ENCODE peak calls at places on chromosomes 13 and 19, in five cellular contexts. O is GM12878, F is GM23338, N is WTC11, Y is K562. S is an unnamed sample.

GRCh38 chr19:38251564-38252051 is 4.6 kb downstream of the PPP1R14A start:
- DNase-seq in N (no peak), F (peak), Y (no peak), O (no peak), S (no peak)

GRCh38 chr19:8017808-8018207 is 12.4 kb upstream of the ELAVL1 start:
- DNase-seq in O (no peak), F (peak), N (no peak), Y (peak), S (no peak)

GRCh38 chr19:34193439-34193838 is 21.1 kb downstream of the LSM14A start:
- DNase-seq in O (no peak), Y (no peak), F (no peak), N (no peak), S (no peak)

GRCh38 chr13:42969558-42970172 is 22.4 kb downstream of the EPSTI1 start:
- DNase-seq in O (no peak), F (peak), N (peak), Y (peak), S (no peak)

GRCh38 chr13:97116754-97117153 is 105.4 kb upstream of the MBNL2 start:
- DNase-seq in O (no peak), N (no peak), Y (no peak), F (peak), S (no peak)

GRCh38 chr19:10118960-10119359 is 739 bp downstream of the EIF3G start:
- DNase-seq in O (no peak), N (no peak), Y (no peak), F (peak), S (no peak)

GRCh38 chr19:17389957-17390664 is 3.9 kb downstream of the CCDC194 start:
- DNase-seq in N (no peak), F (peak), O (no peak), Y (peak), S (no peak)

GRCh38 chr19:15107056-15108010 is at the start of gene SYDE1:
- DNase-seq in O (no peak), Y (no peak), F (peak), N (peak), S (no peak)

GRCh38 chr19:3977242-3978143 is 6.6 kb upstream of the DAPK3 start:
- DNase-seq in N (no peak), Y (no peak), O (no peak), F (peak), S (peak)

GRCh38 chr13:40236566-40237168 is 429.8 kb downstream of the FOXO1 start:
- DNase-seq in N (no peak), F (no peak), Y (no peak), O (no peak), S (no peak)

GRCh38 chr19:58196911-58197616 is 14.2 kb downstream of the ZNF274 start:
- DNase-seq in F (peak), N (no peak), O (no peak), Y (no peak), S (no peak)

GRCh38 chr13:109859216-109859835 is 72.9 kb upstream of the IRS2 start:
- DNase-seq in Y (no peak), O (no peak), F (no peak), N (no peak), S (no peak)

GRCh38 chr19:22526661-22527272 is 104.6 kb upstream of the ZNF98 start:
- DNase-seq in Y (no peak), O (no peak), N (no peak), F (no peak), S (no peak)

GRCh38 chr19:13208131-13208963 is 58.1 kb downstream of the IER2 start:
- DNase-seq in O (peak), Y (no peak), F (no peak), N (no peak), S (no peak)

GRCh38 chr19:5953680-5954213 is 24.2 kb downstream of the RANBP3 start:
- DNase-seq in N (no peak), F (no peak), Y (peak), O (no peak), S (no peak)

GRCh38 chr13:25276748-25277147 is 10.5 kb downstream of the MTMR6 start:
- DNase-seq in F (no peak), N (no peak), O (no peak), Y (no peak), S (no peak)

GRCh38 chr13:20170931-20171330 is 10.1 kb upstream of the GJA3 start:
- DNase-seq in O (no peak), F (no peak), N (no peak), Y (no peak), S (no peak)

GRCh38 chr19:55333870-55334269 is 5.8 kb upstream of the KMT5C start:
- DNase-seq in N (no peak), O (no peak), F (no peak), Y (no peak), S (no peak)
- TF ChIP-seq CREB1 in N (no peak), O (no peak), F (no peak), Y (no peak), S (no peak)

GRCh38 chr19:771332-771785 is 20.4 kb downstream of the MISP start:
- DNase-seq in O (no peak), F (peak), Y (peak), N (no peak), S (no peak)
- TF ChIP-seq CREB1 in O (no peak), F (no peak), Y (no peak), N (no peak), S (no peak)

GRCh38 chr19:24166055-24166454 is 79.1 kb downstream of the ZNF254 start:
- DNase-seq in N (no peak), Y (no peak), F (no peak), O (no peak), S (no peak)
- TF ChIP-seq CREB1 in N (no peak), Y (no peak), F (no peak), O (no peak), S (no peak)

GRCh38 chr13:27359203-27359821 is 65.1 kb upstream of the GTF3A start:
- DNase-seq in Y (peak), O (no peak), F (peak), N (peak), S (no peak)
- TF ChIP-seq CREB1 in Y (no peak), O (no peak), F (no peak), N (no peak), S (no peak)

GRCh38 chr13:47168086-47168485 is 271.2 kb upstream of the HTR2A start:
- DNase-seq in O (no peak), N (no peak), F (no peak), Y (no peak), S (no peak)
- TF ChIP-seq CREB1 in O (no peak), N (no peak), F (no peak), Y (no peak), S (no peak)

DNA sequence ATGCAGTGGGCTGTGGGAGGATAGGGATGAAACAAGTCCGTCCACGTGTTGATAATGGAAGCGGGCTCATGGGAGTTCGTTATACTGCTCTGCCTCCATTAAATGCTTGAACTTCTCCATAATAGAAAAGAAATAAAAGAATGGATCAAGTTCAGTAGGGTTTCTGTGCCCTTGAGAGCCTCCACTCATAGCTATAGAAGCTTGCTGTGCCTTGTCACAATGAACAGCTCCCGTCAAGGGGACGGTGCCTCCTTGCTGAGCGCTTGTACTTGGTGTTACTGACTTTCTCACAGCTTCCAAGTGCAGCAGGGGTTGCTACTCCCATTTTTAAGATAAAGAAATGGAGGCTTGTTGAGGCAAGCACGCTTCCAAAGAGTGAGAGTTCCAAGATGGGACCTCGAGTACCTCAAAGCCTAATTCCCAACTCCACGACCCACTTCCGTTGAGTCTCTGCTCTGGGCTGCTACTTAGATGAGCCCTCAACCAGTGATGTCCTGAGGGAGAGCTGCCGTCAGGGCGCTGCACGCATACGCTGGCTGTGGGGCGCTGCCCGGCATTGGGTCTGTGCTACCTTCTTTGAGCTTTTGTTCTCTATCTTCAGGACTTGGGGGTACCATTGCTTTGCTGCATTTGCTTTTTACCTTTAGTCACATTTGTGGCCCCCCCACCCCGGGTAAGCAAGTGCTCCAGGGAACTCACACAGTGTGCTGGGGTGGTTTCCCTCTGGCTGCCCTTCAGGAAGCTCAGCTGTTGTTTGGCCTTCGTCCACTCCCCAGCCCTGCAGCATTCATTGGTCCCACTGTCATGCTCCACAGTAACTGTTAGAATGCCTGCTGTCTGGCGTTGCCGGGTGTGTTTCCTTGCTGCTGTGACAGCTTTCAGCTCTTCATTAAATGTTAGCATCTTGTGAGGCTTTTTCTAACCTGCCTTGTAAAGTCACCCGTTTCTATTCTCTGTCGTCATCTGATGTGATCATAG is 9.5 kb downstream of the SNRNP70 start:
- DNase-seq in Y (no peak), N (no peak), O (no peak), F (no peak), S (no peak)
- TF ChIP-seq CREB1 in Y (no peak), N (no peak), O (no peak), F (no peak), S (no peak)

DNA sequence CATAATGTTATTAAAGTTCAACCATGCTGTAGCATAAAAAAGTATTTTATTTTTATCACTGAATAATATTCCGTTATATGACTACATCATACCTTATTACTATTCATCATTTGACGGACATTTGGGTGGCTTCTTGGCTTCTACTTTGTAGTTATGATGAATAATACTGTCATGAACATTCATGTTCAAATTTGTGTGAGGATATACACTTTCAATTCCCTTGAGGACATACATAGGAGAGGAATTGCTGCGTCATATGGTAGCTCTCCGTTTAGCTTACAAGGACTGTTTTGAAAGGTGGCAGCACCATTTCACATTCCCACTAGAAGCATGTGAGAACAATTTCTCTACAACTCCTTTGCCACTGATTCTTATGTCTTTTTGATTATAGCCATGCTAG is 910.8 kb upstream of the MIR17HG start:
- DNase-seq in F (no peak), Y (no peak), O (no peak), N (no peak), S (no peak)
- TF ChIP-seq CREB1 in F (no peak), Y (no peak), O (no peak), N (no peak), S (no peak)

DNA sequence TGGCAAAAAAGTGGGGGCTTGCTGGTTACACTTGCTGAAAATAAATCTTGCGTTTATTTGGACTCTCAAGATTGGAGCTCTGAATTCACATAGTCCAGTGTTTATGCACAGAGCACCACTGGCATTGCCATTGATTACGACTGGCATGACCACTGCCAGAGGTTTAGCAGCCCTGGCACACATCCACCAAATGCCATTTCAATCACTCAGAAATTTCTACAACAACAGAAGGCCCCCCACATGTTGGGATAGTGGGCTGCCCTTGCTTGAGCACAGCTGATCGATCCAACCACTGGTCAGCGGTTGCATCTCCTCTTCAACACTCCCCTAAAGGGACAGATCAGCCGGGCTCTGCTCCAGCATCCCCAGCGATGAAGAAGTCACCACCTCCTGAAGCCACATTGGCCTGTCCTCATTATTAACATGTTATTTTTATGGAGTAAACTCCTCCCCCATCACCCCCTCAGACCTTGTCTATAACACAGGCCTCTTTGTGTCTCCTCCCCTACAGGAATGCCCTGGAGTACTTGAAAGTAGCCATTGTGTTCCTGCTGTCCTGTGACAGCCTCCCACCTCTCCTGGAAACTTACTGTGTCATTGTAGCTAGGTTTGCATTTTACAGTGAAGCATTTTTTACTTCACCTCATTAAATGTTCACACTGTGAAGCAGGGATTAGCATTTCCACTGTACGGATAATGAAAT is 51.3 kb downstream of the CDADC1 start:
- DNase-seq in Y (no peak), N (no peak), O (no peak), F (no peak), S (no peak)
- TF ChIP-seq CREB1 in Y (no peak), N (no peak), O (no peak), F (no peak), S (no peak)

GRCh38 chr13:113448885-113449692 is 4.2 kb downstream of the ADPRHL1 start:
- DNase-seq in O (peak), Y (peak), N (no peak), F (no peak), S (no peak)
- TF ChIP-seq CREB1 in O (peak), Y (no peak), N (no peak), F (no peak), S (no peak)

DNA sequence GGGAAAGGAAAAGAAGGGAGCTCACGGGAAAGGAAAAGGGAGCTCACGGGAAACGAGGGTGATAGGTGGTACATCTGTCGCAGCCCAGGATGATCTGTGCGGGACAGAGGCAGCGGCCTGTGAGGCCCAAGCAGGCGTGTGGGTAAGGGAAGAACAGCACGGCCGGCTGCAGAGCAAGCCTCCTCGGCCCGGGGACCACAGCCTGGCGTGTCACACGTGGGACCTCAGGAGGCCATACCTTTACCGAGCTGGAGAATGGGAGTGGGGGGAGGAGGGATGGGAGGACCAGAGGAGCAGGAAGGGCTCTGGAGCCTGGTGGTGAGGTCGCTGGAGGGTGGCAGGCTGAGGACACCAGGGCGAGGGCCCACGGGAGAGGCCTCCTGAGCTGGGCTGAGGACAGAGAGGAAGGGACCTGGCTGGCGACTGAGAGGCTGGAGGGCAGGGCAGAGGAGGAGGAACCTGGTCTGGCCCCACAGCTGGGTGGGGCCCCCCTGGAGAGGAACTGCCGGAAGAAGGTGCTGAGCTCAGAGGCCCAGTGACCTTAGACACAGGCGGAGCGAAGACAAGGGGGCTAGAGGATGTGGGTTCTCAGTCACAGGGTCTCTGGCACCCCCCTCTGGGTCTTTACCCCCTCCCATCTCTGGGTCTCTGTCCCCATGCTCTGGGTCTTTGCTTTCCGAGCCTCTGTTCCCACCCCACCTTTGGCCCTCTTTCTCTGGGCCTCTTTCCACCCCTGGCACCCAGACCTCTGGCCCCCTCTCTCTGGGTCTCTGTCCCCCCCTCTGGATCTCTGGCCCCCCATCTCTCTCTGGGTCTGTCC is 2.9 kb upstream of the FTL start:
- DNase-seq in Y (peak), F (peak), O (no peak), N (no peak), S (peak)
- TF ChIP-seq CREB1 in Y (no peak), F (no peak), O (no peak), N (no peak), S (no peak)

S was measured in H1.